ENCODE peak calls at places on chromosomes 16 and 17, in five cellular contexts. R is heart left ventricle, I is uterus, P is transverse colon, T is HCT116. S is an unnamed sample.

GRCh38 chr16:57758331-57759117 is 23.0 kb downstream of the KATNB1 start:
- DNase-seq in R (peak; percentile 67), I (no peak), P (no peak), T (no peak), S (no peak)

GRCh38 chr17:9928601-9929341 is 23.7 kb upstream of the RCVRN start:
- DNase-seq in R (peak; percentile 19), I (peak; percentile 58), P (no peak), T (peak; percentile 66), S (peak; percentile 48)

GRCh38 chr17:32819035-32819434 is 57.9 kb downstream of the MYO1D start:
- DNase-seq in R (no peak), I (no peak), P (no peak), T (no peak), S (no peak)

GRCh38 chr17:8289103-8289397 is 580 bp downstream of the RANGRF start:
- DNase-seq in R (no peak), I (no peak), P (no peak), T (peak; percentile 7), S (peak; percentile 89)

GRCh38 chr17:34146440-34147043 is 108.5 kb upstream of the CCL2 start:
- DNase-seq in R (peak; percentile 65), I (no peak), P (peak; percentile 73), T (no peak), S (no peak)

GRCh38 chr16:11201498-11202259 is 54.3 kb downstream of the SOCS1 start:
- DNase-seq in R (no peak), I (no peak), P (no peak), T (peak; percentile 86), S (no peak)

GRCh38 chr16:11107781-11108465 is 148.1 kb downstream of the SOCS1 start:
- DNase-seq in R (no peak), I (no peak), P (no peak), T (no peak), S (no peak)

GRCh38 chr17:3755335-3756030 is 31.8 kb downstream of the HASPIN start:
- DNase-seq in R (no peak), I (no peak), P (no peak), T (no peak), S (no peak)

DNA sequence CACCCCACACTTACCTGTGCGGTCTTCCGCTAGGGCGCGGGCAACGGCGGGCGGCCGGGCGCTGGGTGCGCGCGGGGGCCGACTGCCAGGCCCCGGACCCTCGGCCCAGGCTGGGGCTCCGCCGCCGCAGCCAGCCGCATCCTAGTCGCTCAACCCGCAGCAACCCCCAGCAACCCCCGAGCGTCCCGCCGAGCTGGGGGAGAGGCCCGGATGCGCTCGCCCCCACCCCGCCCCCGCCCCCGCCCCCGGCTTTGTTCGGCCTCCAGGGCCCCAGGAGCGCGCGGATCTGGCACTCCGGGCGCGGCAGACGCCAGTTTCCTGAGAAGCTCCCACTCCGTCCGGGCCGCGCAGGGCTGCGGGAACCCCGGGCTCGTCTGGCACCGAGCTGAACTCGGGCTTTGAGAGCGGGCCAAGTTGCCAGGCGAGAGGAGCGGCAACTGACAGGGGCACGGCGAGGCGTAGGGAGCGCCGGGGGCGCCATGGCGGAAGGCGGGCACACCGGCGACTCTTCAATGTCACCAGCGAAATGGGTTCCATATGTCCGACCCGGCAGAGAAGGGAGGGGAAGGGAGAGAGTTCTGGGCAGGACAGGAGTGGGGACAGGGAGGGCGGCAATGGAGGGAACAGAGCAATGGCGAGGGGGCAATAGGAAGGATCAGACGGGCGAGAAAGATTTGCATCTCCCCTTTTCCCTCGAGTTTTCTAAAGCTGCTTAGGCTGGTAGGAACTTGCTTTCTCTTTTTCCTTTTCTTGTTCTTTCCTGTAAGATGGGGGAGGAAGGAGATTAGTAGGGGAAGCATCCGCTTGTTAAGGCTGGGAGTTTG is 13.7 kb downstream of the HOXB4 start:
- DNase-seq in R (peak; percentile 68), I (no peak), P (no peak), T (no peak), S (no peak)
- H3K4me1 ChIP-seq in R (peaks cover 12% of the 10 kb centered on the region), I (no peaks in the 10 kb centered on the region), P (peaks cover 81% of the 10 kb centered on the region), T (no peaks in the 10 kb centered on the region), S (no peaks in the 10 kb centered on the region)

GRCh38 chr16:85391769-85392583 is 221.1 kb upstream of the GSE1 start:
- DNase-seq in R (peak; percentile 22), I (no peak), P (no peak), T (no peak), S (peak; percentile 30)

GRCh38 chr16:85395207-85395912 is 217.8 kb upstream of the GSE1 start:
- DNase-seq in R (peak; percentile 85), I (peak; percentile 94), P (peak; percentile 67), T (peak; percentile 92), S (peak; percentile 88)

GRCh38 chr16:85394511-85395206 is 218.5 kb upstream of the GSE1 start:
- DNase-seq in R (peak; percentile 37), I (no peak), P (no peak), T (no peak), S (no peak)

GRCh38 chr16:85392756-85393673 is 220.1 kb upstream of the GSE1 start:
- DNase-seq in R (peak; percentile 34), I (no peak), P (no peak), T (no peak), S (peak; percentile 21)

DNA sequence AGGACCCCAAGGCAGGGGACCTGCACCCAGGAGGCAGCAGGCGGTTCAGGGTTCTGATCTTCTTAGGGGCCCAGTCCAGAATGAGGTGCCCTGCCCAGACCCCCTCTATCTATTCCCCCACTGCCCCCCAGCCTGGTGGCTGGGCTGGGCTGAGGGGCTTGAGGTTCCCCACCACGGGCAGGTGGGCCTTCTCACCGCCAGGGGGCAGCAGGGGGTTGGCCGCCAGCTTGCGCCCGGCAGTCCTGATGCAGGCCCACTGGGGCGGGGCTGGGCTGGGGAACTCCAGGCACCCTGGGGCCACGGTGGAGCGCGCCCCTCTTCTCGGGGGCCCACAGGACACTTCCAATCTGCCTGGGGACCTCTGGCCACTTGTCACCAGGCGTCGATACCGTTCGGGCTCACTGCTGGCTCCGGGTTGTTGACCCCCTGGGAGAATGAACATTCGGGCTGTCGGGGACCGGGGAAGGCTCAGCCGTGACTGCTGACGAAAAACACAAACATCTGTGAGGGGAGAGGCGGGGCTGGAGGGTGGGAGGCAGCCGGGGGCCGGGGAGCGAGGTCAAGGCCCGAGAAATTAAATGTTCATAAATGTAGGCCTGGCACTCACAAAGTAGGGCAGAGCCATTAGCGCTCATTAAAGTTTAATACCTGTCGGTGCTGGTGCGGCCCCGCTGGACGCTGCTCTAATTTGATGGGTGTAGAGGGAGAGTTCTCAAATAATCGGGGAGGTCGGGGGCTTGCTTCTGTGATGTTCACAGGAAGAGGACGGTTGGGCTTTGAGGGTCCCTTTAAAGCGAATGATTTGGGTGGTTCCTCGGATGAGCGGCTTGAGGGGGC is 219.2 kb upstream of the GSE1 start:
- DNase-seq in R (peak; percentile 85), I (peak; percentile 75), P (peak; percentile 73), T (no peak), S (peak; percentile 72)
- TF ChIP-seq POLR2A in R (no peak), I (no peak), P (no peak), T (no peak), S (no peak)

DNA sequence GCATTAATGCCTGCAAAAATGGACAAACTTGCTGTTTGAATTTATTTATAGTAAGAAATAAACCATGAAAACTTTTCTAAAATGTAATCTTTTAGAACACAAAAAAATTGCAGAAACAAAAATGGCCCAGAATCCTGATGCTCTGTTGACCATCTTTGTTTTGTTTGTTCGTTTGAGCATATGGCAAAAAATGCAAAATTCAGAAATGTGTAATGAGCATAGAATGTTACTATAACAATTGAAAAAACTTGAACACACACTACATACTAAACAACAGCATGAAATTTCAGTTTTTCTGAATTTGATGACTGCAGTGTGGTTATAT is 1.1 kb upstream of the KPNA2 start:
- DNase-seq in R (no peak), I (no peak), P (no peak), T (no peak), S (no peak)
- H3K4me3 ChIP-seq in R (no peak overlapping the region), I (no peak overlapping the region), P (no peak overlapping the region), T (peak overlapping the region; percentile 14), S (no peak overlapping the region)

GRCh38 chr16:27770271-27771196 is 220.6 kb downstream of the KATNIP start:
- DNase-seq in R (peak; percentile 10), I (no peak), P (no peak), T (no peak), S (no peak)
- H3K4me1 ChIP-seq in R (no peaks in the 10 kb centered on the region), I (no peaks in the 10 kb centered on the region), P (no peaks in the 10 kb centered on the region), T (peaks cover 26% of the 10 kb centered on the region), S (no peaks in the 10 kb centered on the region)

GRCh38 chr16:87387942-87388817 is 4.0 kb upstream of the MAP1LC3B start:
- DNase-seq in R (peak; percentile 90), I (peak; percentile 98), P (peak; percentile 94), T (peak; percentile 100), S (peak; percentile 95)
- TF ChIP-seq POLR2A in R (no peak), I (peak; percentile 77), P (peak; percentile 69), T (no peak), S (peak; percentile 67)

GRCh38 chr16:88923926-88924833 is 52.8 kb downstream of the CBFA2T3 start:
- DNase-seq in R (no peak), I (no peak), P (no peak), T (no peak), S (no peak)
- H3K4me3 ChIP-seq in R (no peak overlapping the region), I (no peak overlapping the region), P (no peak overlapping the region), T (no peak overlapping the region), S (no peak overlapping the region)

GRCh38 chr17:82231312-82231561 is 2.4 kb downstream of the SLC16A3 start:
- DNase-seq in R (no peak), I (no peak), P (no peak), T (no peak), S (no peak)
- H3K4me1 ChIP-seq in R (peaks cover 61% of the 10 kb centered on the region), I (no peaks in the 10 kb centered on the region), P (peaks cover 55% of the 10 kb centered on the region), T (peaks cover 60% of the 10 kb centered on the region), S (peaks cover 21% of the 10 kb centered on the region)

GRCh38 chr16:23678430-23679273 is at the start of gene PLK1:
- DNase-seq in R (peak; percentile 88), I (peak; percentile 32), P (peak; percentile 83), T (peak; percentile 76), S (peak; percentile 35)
- TF ChIP-seq POLR2A in R (no peak), I (no peak), P (no peak), T (no peak), S (no peak)

GRCh38 chr17:80472996-80473395 is 3.4 kb downstream of the NPTX1 start:
- DNase-seq in R (no peak), I (no peak), P (no peak), T (no peak), S (no peak)

GRCh38 chr17:80473701-80474100 is 2.7 kb downstream of the NPTX1 start:
- DNase-seq in R (no peak), I (no peak), P (no peak), T (no peak), S (no peak)

GRCh38 chr17:80474933-80475915 is 1.2 kb downstream of the NPTX1 start:
- DNase-seq in R (no peak), I (no peak), P (no peak), T (no peak), S (no peak)

GRCh38 chr17:80475949-80476876 is at the start of gene NPTX1:
- DNase-seq in R (no peak), I (no peak), P (no peak), T (no peak), S (no peak)

DNA sequence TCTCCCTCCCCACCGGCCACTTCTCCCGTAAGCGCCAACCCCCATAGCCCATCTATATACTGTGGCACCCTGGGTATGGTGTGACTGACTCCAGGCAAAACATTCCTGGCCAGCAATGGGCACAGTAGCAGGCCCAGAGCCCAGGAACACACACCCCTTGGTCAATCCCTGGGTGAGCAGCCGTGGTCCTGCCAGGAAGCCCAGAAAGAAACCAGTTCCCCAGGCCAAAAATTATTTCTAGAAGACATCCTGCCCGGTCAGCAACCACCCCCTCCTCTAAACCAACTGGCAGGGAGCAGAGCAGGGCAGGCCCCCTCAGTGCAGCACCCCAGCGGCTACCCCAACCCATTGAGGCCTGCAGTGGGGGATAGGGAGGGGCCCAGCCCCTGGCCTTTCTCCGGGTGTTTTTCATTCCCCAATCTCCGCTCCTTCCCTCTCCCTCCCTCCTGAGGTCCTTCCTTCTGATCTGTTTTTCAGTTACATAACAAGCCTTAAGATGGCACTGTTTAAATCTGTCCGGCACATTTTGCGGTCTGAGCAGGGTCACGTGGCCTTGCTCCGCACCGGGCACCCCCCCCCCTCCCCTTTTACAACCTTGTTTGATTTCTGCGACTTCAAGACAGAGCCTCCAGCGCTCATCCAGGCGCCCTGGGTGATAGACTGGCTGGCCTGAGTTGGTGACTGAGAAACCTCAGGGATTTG is 2.0 kb downstream of the NPTX1 start:
- DNase-seq in R (no peak), I (no peak), P (no peak), T (peak; percentile 58), S (no peak)
- H3K4me3 ChIP-seq in R (no peak overlapping the region), I (no peak overlapping the region), P (no peak overlapping the region), T (no peak overlapping the region), S (no peak overlapping the region)

S was measured in ovary.